ENCODE peak calls at places on chromosome 17, in four cellular contexts. One of them, this sample, is unnamed.

GRCh38 chr17:82065638-82066303 is at the start of gene DUS1L:
- DNase-seq in iris pigment epithelial cell: peak; percentile 46
- DNase-seq in left cardiac atrium: peak; percentile 71
- DNase-seq in stimulated activated CD8-positive, alpha-beta memory T cell treated with anti-CD3 and anti-CD28 coated beads, Interleukin-2, amount 100 ng/mL, for 1 hour: peak; percentile 47
- DNase-seq in this sample: peak; percentile 80

GRCh38 chr17:27247071-27247957 is 46.6 kb upstream of the WSB1 start:
- DNase-seq in iris pigment epithelial cell: peak; percentile 98
- DNase-seq in left cardiac atrium: peak; percentile 81
- DNase-seq in stimulated activated CD8-positive, alpha-beta memory T cell treated with anti-CD3 and anti-CD28 coated beads, Interleukin-2, amount 100 ng/mL, for 1 hour: no peak
- DNase-seq in this sample: peak; percentile 41

GRCh38 chr17:82450357-82451106 is at the start of gene CYBC1:
- DNase-seq in iris pigment epithelial cell: peak; percentile 94
- DNase-seq in left cardiac atrium: peak; percentile 94
- DNase-seq in stimulated activated CD8-positive, alpha-beta memory T cell treated with anti-CD3 and anti-CD28 coated beads, Interleukin-2, amount 100 ng/mL, for 1 hour: peak; percentile 93
- DNase-seq in this sample: peak; percentile 93

GRCh38 chr17:37359682-37360188 is 16.1 kb upstream of the C17orf78 start:
- DNase-seq in iris pigment epithelial cell: peak; percentile 31
- DNase-seq in left cardiac atrium: no peak
- DNase-seq in stimulated activated CD8-positive, alpha-beta memory T cell treated with anti-CD3 and anti-CD28 coated beads, Interleukin-2, amount 100 ng/mL, for 1 hour: no peak
- DNase-seq in this sample: no peak

GRCh38 chr17:42026821-42027539 is 7.1 kb downstream of the NKIRAS2 start:
- DNase-seq in iris pigment epithelial cell: no peak
- DNase-seq in left cardiac atrium: no peak
- DNase-seq in stimulated activated CD8-positive, alpha-beta memory T cell treated with anti-CD3 and anti-CD28 coated beads, Interleukin-2, amount 100 ng/mL, for 1 hour: no peak
- DNase-seq in this sample: no peak

GRCh38 chr17:67994827-67995567 is 1.3 kb downstream of the C17orf58 start:
- DNase-seq in iris pigment epithelial cell: peak; percentile 88
- DNase-seq in left cardiac atrium: no peak
- DNase-seq in stimulated activated CD8-positive, alpha-beta memory T cell treated with anti-CD3 and anti-CD28 coated beads, Interleukin-2, amount 100 ng/mL, for 1 hour: no peak
- DNase-seq in this sample: no peak

GRCh38 chr17:40339068-40339699 is 25.4 kb downstream of the GJD3 start:
- DNase-seq in iris pigment epithelial cell: no peak
- DNase-seq in left cardiac atrium: no peak
- DNase-seq in stimulated activated CD8-positive, alpha-beta memory T cell treated with anti-CD3 and anti-CD28 coated beads, Interleukin-2, amount 100 ng/mL, for 1 hour: no peak
- DNase-seq in this sample: no peak

GRCh38 chr17:79836952-79837887 is 2.0 kb downstream of the CBX4 start:
- DNase-seq in iris pigment epithelial cell: peak; percentile 86
- DNase-seq in left cardiac atrium: peak; percentile 83
- DNase-seq in stimulated activated CD8-positive, alpha-beta memory T cell treated with anti-CD3 and anti-CD28 coated beads, Interleukin-2, amount 100 ng/mL, for 1 hour: no peak
- DNase-seq in this sample: no peak

GRCh38 chr17:63278731-63279442 is 167.2 kb downstream of the CYB561 start:
- DNase-seq in iris pigment epithelial cell: no peak
- DNase-seq in left cardiac atrium: no peak
- DNase-seq in stimulated activated CD8-positive, alpha-beta memory T cell treated with anti-CD3 and anti-CD28 coated beads, Interleukin-2, amount 100 ng/mL, for 1 hour: no peak
- DNase-seq in this sample: no peak

GRCh38 chr17:7177954-7178477 is 1.2 kb downstream of the ASGR1 start:
- DNase-seq in iris pigment epithelial cell: no peak
- DNase-seq in left cardiac atrium: no peak
- DNase-seq in stimulated activated CD8-positive, alpha-beta memory T cell treated with anti-CD3 and anti-CD28 coated beads, Interleukin-2, amount 100 ng/mL, for 1 hour: no peak
- DNase-seq in this sample: no peak

GRCh38 chr17:77145635-77146632 is 5.2 kb downstream of the SEC14L1 start:
- DNase-seq in iris pigment epithelial cell: peak; percentile 82
- DNase-seq in left cardiac atrium: peak; percentile 77
- DNase-seq in stimulated activated CD8-positive, alpha-beta memory T cell treated with anti-CD3 and anti-CD28 coated beads, Interleukin-2, amount 100 ng/mL, for 1 hour: no peak
- DNase-seq in this sample: peak; percentile 75

GRCh38 chr17:27533874-27534815 is 77.9 kb downstream of the KSR1 start:
- DNase-seq in iris pigment epithelial cell: peak; percentile 97
- DNase-seq in left cardiac atrium: no peak
- DNase-seq in stimulated activated CD8-positive, alpha-beta memory T cell treated with anti-CD3 and anti-CD28 coated beads, Interleukin-2, amount 100 ng/mL, for 1 hour: no peak
- DNase-seq in this sample: no peak

GRCh38 chr17:57921342-57921741 is 33.9 kb downstream of the CUEDC1 start:
- DNase-seq in iris pigment epithelial cell: peak; percentile 60
- DNase-seq in left cardiac atrium: peak; percentile 48
- DNase-seq in stimulated activated CD8-positive, alpha-beta memory T cell treated with anti-CD3 and anti-CD28 coated beads, Interleukin-2, amount 100 ng/mL, for 1 hour: no peak
- DNase-seq in this sample: no peak

GRCh38 chr17:81572499-81573030 is 20.4 kb upstream of the FAAP100 start:
- DNase-seq in iris pigment epithelial cell: no peak
- DNase-seq in left cardiac atrium: no peak
- DNase-seq in stimulated activated CD8-positive, alpha-beta memory T cell treated with anti-CD3 and anti-CD28 coated beads, Interleukin-2, amount 100 ng/mL, for 1 hour: no peak
- DNase-seq in this sample: no peak

GRCh38 chr17:81494984-81495383 is 17.6 kb downstream of the ACTG1 start:
- DNase-seq in iris pigment epithelial cell: peak; percentile 44
- DNase-seq in left cardiac atrium: no peak
- DNase-seq in stimulated activated CD8-positive, alpha-beta memory T cell treated with anti-CD3 and anti-CD28 coated beads, Interleukin-2, amount 100 ng/mL, for 1 hour: no peak
- DNase-seq in this sample: peak; percentile 82

GRCh38 chr17:40726919-40727318 is 23.4 kb upstream of the KRT24 start:
- DNase-seq in iris pigment epithelial cell: no peak
- DNase-seq in left cardiac atrium: no peak
- DNase-seq in stimulated activated CD8-positive, alpha-beta memory T cell treated with anti-CD3 and anti-CD28 coated beads, Interleukin-2, amount 100 ng/mL, for 1 hour: no peak
- DNase-seq in this sample: no peak

GRCh38 chr17:32903774-32904673 is 23.9 kb upstream of the TMEM98 start:
- DNase-seq in iris pigment epithelial cell: no peak
- DNase-seq in left cardiac atrium: no peak
- DNase-seq in stimulated activated CD8-positive, alpha-beta memory T cell treated with anti-CD3 and anti-CD28 coated beads, Interleukin-2, amount 100 ng/mL, for 1 hour: no peak
- DNase-seq in this sample: no peak

GRCh38 chr17:17890773-17891759 is 54.3 kb upstream of the SREBF1 start:
- DNase-seq in iris pigment epithelial cell: peak; percentile 81
- DNase-seq in left cardiac atrium: no peak
- DNase-seq in stimulated activated CD8-positive, alpha-beta memory T cell treated with anti-CD3 and anti-CD28 coated beads, Interleukin-2, amount 100 ng/mL, for 1 hour: no peak
- DNase-seq in this sample: no peak

GRCh38 chr17:10087333-10087732 is 111.1 kb downstream of the GAS7 start:
- DNase-seq in iris pigment epithelial cell: no peak
- DNase-seq in left cardiac atrium: no peak
- DNase-seq in stimulated activated CD8-positive, alpha-beta memory T cell treated with anti-CD3 and anti-CD28 coated beads, Interleukin-2, amount 100 ng/mL, for 1 hour: no peak
- DNase-seq in this sample: no peak

GRCh38 chr17:27466748-27467375 is 10.6 kb downstream of the KSR1 start:
- DNase-seq in iris pigment epithelial cell: no peak
- DNase-seq in left cardiac atrium: no peak
- DNase-seq in stimulated activated CD8-positive, alpha-beta memory T cell treated with anti-CD3 and anti-CD28 coated beads, Interleukin-2, amount 100 ng/mL, for 1 hour: no peak
- DNase-seq in this sample: no peak

GRCh38 chr17:64357191-64357981 is 33.3 kb downstream of the PECAM1 start:
- DNase-seq in iris pigment epithelial cell: peak; percentile 98
- DNase-seq in left cardiac atrium: peak; percentile 75
- DNase-seq in stimulated activated CD8-positive, alpha-beta memory T cell treated with anti-CD3 and anti-CD28 coated beads, Interleukin-2, amount 100 ng/mL, for 1 hour: no peak
- DNase-seq in this sample: no peak

This sample was measured in head of caudate nucleus.